ENCODE peak calls at places on chromosomes 13 and 19, in five cellular contexts. B is left lung, M is pancreas, G is stomach, I is gastrocnemius medialis. T is an unnamed sample.
A peak's percentile ranks its signal among the peaks of the same experiment; 100 is the strongest.

GRCh38 chr13:51632643-51633357 is 48.5 kb downstream of the WDFY2 start:
- DNase-seq in B (no peak), M (no peak), G (no peak), I (no peak), T (no peak)

GRCh38 chr13:37531054-37531453 is 67.5 kb downstream of the POSTN start:
- DNase-seq in G (no peak), M (no peak), I (no peak), B (no peak), T (no peak)

GRCh38 chr13:32659736-32660135 is 73.5 kb downstream of the PDS5B start:
- DNase-seq in M (no peak), B (no peak), G (no peak), I (no peak), T (no peak)

GRCh38 chr13:81058211-81058915 is 717.4 kb upstream of the SPRY2 start:
- DNase-seq in M (no peak), I (no peak), G (no peak), B (no peak), T (no peak)

GRCh38 chr19:18266863-18267686 is 7.2 kb downstream of the IQCN start:
- DNase-seq in M (no peak), G (no peak), B (no peak), I (no peak), T (no peak)

GRCh38 chr13:25310891-25311290 is 9.5 kb downstream of the NUP58 start:
- DNase-seq in I (no peak), M (no peak), B (no peak), G (no peak), T (no peak)

GRCh38 chr19:4380254-4380727 is 20.1 kb downstream of the SH3GL1 start:
- DNase-seq in G (no peak), I (no peak), M (peak; percentile 27), B (peak; percentile 65), T (peak; percentile 39)

GRCh38 chr19:17883627-17884413 is 12.1 kb downstream of the SLC5A5 start:
- DNase-seq in M (no peak), B (no peak), G (no peak), I (no peak), T (no peak)

GRCh38 chr19:58097783-58098681 is at the start of gene ZSCAN18:
- DNase-seq in G (peak; percentile 96), I (peak; percentile 92), B (peak; percentile 97), M (peak; percentile 98), T (peak; percentile 96)

GRCh38 chr13:37640499-37640898 is 41.9 kb upstream of the POSTN start:
- DNase-seq in G (no peak), B (no peak), M (no peak), I (no peak), T (no peak)

GRCh38 chr19:50555447-50556235 is 12.6 kb downstream of the LRRC4B start:
- DNase-seq in G (no peak), I (no peak), B (no peak), M (no peak), T (no peak)

GRCh38 chr13:97627566-97627965 is 193.6 kb downstream of the RAP2A start:
- DNase-seq in G (no peak), I (peak; percentile 91), M (peak; percentile 15), B (peak; percentile 53), T (no peak)

GRCh38 chr19:47377208-47377701 is 28.1 kb downstream of the DHX34 start:
- DNase-seq in I (peak; percentile 69), G (no peak), M (peak; percentile 43), B (no peak), T (no peak)

GRCh38 chr19:48513289-48514122 is 1.9 kb upstream of the LMTK3 start:
- DNase-seq in B (peak; percentile 74), I (peak; percentile 53), M (peak; percentile 74), G (peak; percentile 72), T (peak; percentile 56)

GRCh38 chr19:13152356-13152853 is 2.2 kb downstream of the IER2 start:
- DNase-seq in G (no peak), B (no peak), I (no peak), M (no peak), T (no peak)

GRCh38 chr19:13154911-13155471 is 4.8 kb downstream of the IER2 start:
- DNase-seq in M (peak; percentile 94), I (peak; percentile 39), B (peak; percentile 87), G (peak; percentile 92), T (peak; percentile 76)

GRCh38 chr19:13154241-13154778 is 4.1 kb downstream of the IER2 start:
- DNase-seq in B (peak; percentile 97), M (peak; percentile 85), G (peak; percentile 89), I (peak; percentile 87), T (peak; percentile 32)

GRCh38 chr19:13152854-13153626 is 2.8 kb downstream of the IER2 start:
- DNase-seq in G (peak; percentile 97), I (peak; percentile 92), M (peak; percentile 93), B (peak; percentile 96), T (peak; percentile 92)

GRCh38 chr19:13153627-13154240 is 3.5 kb downstream of the IER2 start:
- DNase-seq in I (no peak), B (no peak), M (peak; percentile 55), G (peak; percentile 44), T (no peak)
- H3K27ac ChIP-seq in I (peak overlapping the region; percentile 96), B (peak overlapping the region; percentile 96), M (peak overlapping the region; percentile 99), G (peak overlapping the region; percentile 99), T (peak overlapping the region; percentile 94)

DNA sequence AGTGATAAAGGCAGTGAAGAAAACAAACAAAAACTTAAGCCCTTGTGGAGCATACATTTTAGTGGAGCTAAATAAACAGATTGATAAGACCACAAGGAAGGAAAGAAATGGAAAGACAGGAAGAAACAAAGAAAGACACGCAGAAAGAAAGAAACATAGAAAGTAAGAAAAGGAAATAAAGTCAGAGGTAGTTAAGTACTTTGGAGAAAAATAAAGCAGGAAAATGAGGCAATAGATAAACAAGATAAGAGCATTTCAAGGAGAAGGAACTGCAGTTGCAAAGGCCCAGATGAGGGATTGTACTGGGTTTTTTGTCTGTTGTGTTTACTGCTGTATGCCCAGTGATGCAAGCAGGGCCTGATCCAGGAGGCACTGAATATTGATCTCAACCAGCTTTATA is 1.0 kb downstream of the NFKBIB start:
- DNase-seq in B (no peak), M (no peak), G (no peak), I (no peak), T (no peak)
- H3K4me3 ChIP-seq in B (peak overlapping the region; percentile 78), M (no peak overlapping the region), G (peak overlapping the region; percentile 74), I (peak overlapping the region; percentile 83), T (peak overlapping the region; percentile 79)

GRCh38 chr13:29676941-29677452 is 81.5 kb upstream of the SLC7A1 start:
- DNase-seq in G (no peak), M (peak; percentile 5), B (no peak), I (no peak), T (no peak)
- H3K27ac ChIP-seq in G (no peak overlapping the region), M (no peak overlapping the region), B (no peak overlapping the region), I (no peak overlapping the region), T (no peak overlapping the region)

GRCh38 chr19:13938361-13939027 is at the start of gene PODNL1:
- DNase-seq in M (no peak), B (peak; percentile 61), I (no peak), G (no peak), T (no peak)

GRCh38 chr19:13937479-13938360 is 497 bp downstream of the PODNL1 start:
- DNase-seq in M (no peak), G (no peak), B (no peak), I (no peak), T (no peak)

GRCh38 chr19:13932911-13933393 is 5.3 kb downstream of the PODNL1 start:
- DNase-seq in I (no peak), G (no peak), B (no peak), M (no peak), T (no peak)

GRCh38 chr19:13934785-13935109 is 3.5 kb downstream of the PODNL1 start:
- DNase-seq in M (no peak), B (no peak), I (no peak), G (no peak), T (no peak)

DNA sequence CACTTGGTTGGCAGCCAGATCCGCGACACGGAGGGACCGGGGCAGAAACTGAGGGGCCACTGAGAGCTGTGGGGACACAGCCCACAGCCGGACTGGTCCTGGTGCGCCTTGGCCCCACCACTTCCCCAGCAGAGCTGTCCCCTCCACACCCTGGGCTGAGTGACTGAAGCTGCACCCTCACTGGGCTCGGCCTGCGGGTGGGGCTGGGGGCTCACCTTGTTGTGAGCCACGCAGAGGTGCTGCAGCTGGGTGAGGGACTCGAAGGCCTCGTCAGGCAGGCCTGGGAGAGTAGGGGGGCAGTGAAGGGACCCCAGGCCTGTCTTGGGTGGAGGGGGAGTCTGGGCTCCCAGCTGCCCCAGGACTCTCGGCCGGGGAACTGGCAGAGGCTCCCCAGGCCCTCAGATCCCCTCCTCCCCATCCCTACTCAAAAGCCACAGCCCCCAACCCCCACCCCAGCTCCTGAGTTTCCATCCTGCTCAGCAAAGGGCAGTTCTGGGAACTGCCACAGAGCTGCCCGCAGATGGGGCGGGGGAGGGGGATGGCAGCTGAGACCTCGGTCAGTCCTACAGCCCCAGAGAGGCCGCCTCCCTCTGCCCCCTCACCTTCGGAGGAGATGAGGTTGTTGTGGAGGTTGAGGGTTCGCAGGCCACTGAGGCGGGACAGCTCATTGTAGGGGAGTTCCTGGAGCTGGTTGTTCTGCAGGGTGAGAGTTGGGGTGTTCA is 2.3 kb downstream of the PODNL1 start:
- DNase-seq in I (no peak), G (no peak), B (no peak), M (no peak), T (no peak)
- H3K4me3 ChIP-seq in I (no peak overlapping the region), G (no peak overlapping the region), B (no peak overlapping the region), M (no peak overlapping the region), T (no peak overlapping the region)

GRCh38 chr19:45643927-45644771 is 5.0 kb upstream of the EML2 start:
- DNase-seq in G (no peak), M (no peak), I (no peak), B (no peak), T (no peak)
- H3K27ac ChIP-seq in G (no peak overlapping the region), M (no peak overlapping the region), I (no peak overlapping the region), B (no peak overlapping the region), T (no peak overlapping the region)